ENCODE peak calls at places on chromosomes 5 and 9, in eight cellular contexts. I is posterior vena cava, G is body of pancreas, L is kidney, Z is nucleus accumbens, C is lower leg skin, V is MV-4-11, H is bronchial epithelial cell. R is an unnamed sample.

GRCh38 chr5:138668451-138668850 is 84.8 kb upstream of the CTNNA1 start:
- DNase-seq in L (peak), V (no peak), Z (no peak), H (no peak), I (no peak), C (no peak), G (no peak), R (no peak)

GRCh38 chr5:175285263-175285662 is 158.7 kb downstream of the DRD1 start:
- DNase-seq in L (no peak), C (no peak), Z (no peak), H (peak), G (no peak), V (no peak), I (no peak), R (no peak)

GRCh38 chr9:114418053-114418452 is 30.3 kb upstream of the AKNA start:
- DNase-seq in Z (no peak), H (no peak), L (no peak), V (no peak), C (no peak), I (no peak), G (no peak), R (no peak)

GRCh38 chr5:158621381-158621780 is 478.3 kb downstream of the EBF1 start:
- DNase-seq in I (no peak), L (no peak), V (no peak), C (no peak), G (no peak), Z (no peak), H (no peak), R (no peak)

GRCh38 chr5:138226917-138227316 is 13.8 kb upstream of the CDC23 start:
- DNase-seq in L (no peak), V (peak), C (no peak), I (no peak), H (no peak), Z (no peak), G (no peak), R (no peak)

GRCh38 chr9:124458441-124458840 is 8.2 kb downstream of the ADGRD2 start:
- DNase-seq in G (no peak), H (no peak), I (peak), C (no peak), V (no peak), Z (no peak), L (no peak), R (no peak)

GRCh38 chr5:169521366-169521983 is 62.1 kb upstream of the SPDL1 start:
- DNase-seq in L (no peak), C (no peak), V (no peak), G (peak), H (no peak), I (no peak), Z (no peak), R (no peak)

GRCh38 chr9:113536166-113536482 is 72.6 kb downstream of the RGS3 start:
- DNase-seq in C (no peak), G (no peak), Z (no peak), H (no peak), I (no peak), V (no peak), L (no peak), R (no peak)

GRCh38 chr5:132505641-132506040 is 15.1 kb upstream of the IRF1 start:
- DNase-seq in G (no peak), Z (no peak), V (no peak), I (no peak), C (peak), H (no peak), L (no peak), R (no peak)

GRCh38 chr9:106980551-106981101 is 117.7 kb downstream of the ZNF462 start:
- DNase-seq in H (peak), L (no peak), G (no peak), Z (no peak), V (no peak), I (no peak), C (no peak), R (no peak)

GRCh38 chr9:95407524-95407923 is 90.0 kb upstream of the FANCC start:
- DNase-seq in I (no peak), G (no peak), Z (no peak), V (no peak), H (no peak), L (no peak), C (no peak), R (no peak)

GRCh38 chr5:33238826-33239670 is 201.7 kb upstream of the TARS1 start:
- DNase-seq in G (no peak), C (no peak), V (peak), I (no peak), Z (no peak), L (no peak), H (peak), R (no peak)

GRCh38 chr9:113298924-113299770 is 4.0 kb downstream of the RNF183 start:
- DNase-seq in H (no peak), G (no peak), L (no peak), C (no peak), V (no peak), I (no peak), Z (no peak), R (no peak)

GRCh38 chr9:5582835-5583195 is 46.1 kb upstream of the RIC1 start:
- DNase-seq in I (no peak), H (peak), Z (no peak), C (peak), L (no peak), G (no peak), V (no peak), R (peak)

GRCh38 chr9:70829591-70830265 is 291.7 kb downstream of the TRPM3 start:
- DNase-seq in L (no peak), V (peak), I (no peak), C (no peak), H (no peak), G (no peak), Z (no peak), R (no peak)

GRCh38 chr5:141637693-141638419 is 1.1 kb downstream of the RELL2 start:
- DNase-seq in V (peak), Z (no peak), G (peak), I (peak), C (peak), H (peak), L (peak), R (peak)

GRCh38 chr9:78515108-78515507 is 218.2 kb downstream of the PSAT1 start:
- DNase-seq in C (no peak), Z (no peak), L (no peak), G (no peak), I (no peak), H (no peak), V (no peak), R (no peak)

GRCh38 chr5:37111426-37112382 is 137.5 kb downstream of the CPLANE1 start:
- DNase-seq in Z (no peak), H (no peak), G (no peak), C (no peak), L (no peak), V (peak), I (no peak), R (no peak)

GRCh38 chr5:473344-474192 is 30.6 kb downstream of the EXOC3 start:
- DNase-seq in G (no peak), L (peak), Z (no peak), H (peak), V (no peak), C (no peak), I (peak), R (peak)

GRCh38 chr5:6710551-6711318 is 2.5 kb upstream of the TENT4A start:
- DNase-seq in V (no peak), G (no peak), Z (no peak), I (no peak), C (no peak), H (no peak), L (no peak), R (no peak)

R was measured in activated B cell treated with CpG ODN at 0.5 μM for 24 hours.